ENCODE peak calls at places on chromosome 22, in seven cellular contexts. H is lower lobe of right lung, K is AG04450, E is mammary epithelial cell, C is RWPE1, Z is NCI-H1694, Q is epithelial cell of proximal tubule. Y is an unnamed sample.

GRCh38 chr22:46881373-46882118 is 119.1 kb downstream of the TBC1D22A start:
- DNase-seq in H (no peak), K (no peak), E (peak; percentile 37), C (peak; percentile 2), Z (no peak), Q (peak; percentile 25), Y (peak; percentile 38)

GRCh38 chr22:33341611-33342010 is 283.4 kb upstream of the SYN3 start:
- DNase-seq in H (no peak), K (no peak), E (no peak), C (no peak), Z (no peak), Q (no peak), Y (no peak)

GRCh38 chr22:27129266-27129665 is 471.9 kb downstream of the MIAT start:
- DNase-seq in H (no peak), K (no peak), E (peak; percentile 90), C (no peak), Z (no peak), Q (no peak), Y (no peak)

GRCh38 chr22:17716529-17716928 is 57.7 kb downstream of the BID start:
- DNase-seq in H (no peak), K (no peak), E (no peak), C (no peak), Z (no peak), Q (no peak), Y (no peak)

GRCh38 chr22:50606561-50607365 is 6.2 kb downstream of the MAPK8IP2 start:
- DNase-seq in H (no peak), K (no peak), E (no peak), C (no peak), Z (no peak), Q (no peak), Y (no peak)

GRCh38 chr22:23356094-23356493 is 175.8 kb downstream of the BCR start:
- DNase-seq in H (no peak), K (no peak), E (no peak), C (no peak), Z (no peak), Q (no peak), Y (no peak)

GRCh38 chr22:32536352-32536751 is 61.7 kb downstream of the FBXO7 start:
- DNase-seq in H (no peak), K (no peak), E (no peak), C (no peak), Z (no peak), Q (no peak), Y (no peak)

GRCh38 chr22:49951001-49951677 is 9.4 kb upstream of the PIM3 start:
- DNase-seq in H (peak; percentile 97), K (no peak), E (peak; percentile 90), C (peak; percentile 54), Z (no peak), Q (no peak), Y (peak; percentile 52)

GRCh38 chr22:43990044-43990443 is 34.1 kb upstream of the PARVB start:
- DNase-seq in H (peak; percentile 23), K (no peak), E (no peak), C (no peak), Z (no peak), Q (no peak), Y (no peak)

GRCh38 chr22:46812034-46812605 is 49.7 kb downstream of the TBC1D22A start:
- DNase-seq in H (no peak), K (no peak), E (no peak), C (no peak), Z (no peak), Q (no peak), Y (no peak)

GRCh38 chr22:20972014-20972797 is 5.2 kb downstream of the AIFM3 start:
- DNase-seq in H (no peak), K (no peak), E (no peak), C (no peak), Z (no peak), Q (no peak), Y (no peak)

GRCh38 chr22:33803371-33803770 is 116.9 kb downstream of the LARGE1 start:
- DNase-seq in H (no peak), K (peak; percentile 90), E (peak; percentile 75), C (no peak), Z (no peak), Q (peak; percentile 10), Y (peak; percentile 19)

GRCh38 chr22:23313791-23314567 is 133.7 kb downstream of the BCR start:
- DNase-seq in H (no peak), K (no peak), E (no peak), C (no peak), Z (no peak), Q (no peak), Y (no peak)

GRCh38 chr22:45880732-45881523 is 96.0 kb downstream of the WNT7B start:
- DNase-seq in H (peak; percentile 37), K (no peak), E (no peak), C (no peak), Z (no peak), Q (no peak), Y (no peak)

GRCh38 chr22:40023226-40023925 is 28.6 kb downstream of the FAM83F start:
- DNase-seq in H (no peak), K (no peak), E (no peak), C (no peak), Z (peak; percentile 82), Q (no peak), Y (no peak)

GRCh38 chr22:49464024-49464423 is 363.6 kb downstream of the BRD1 start:
- DNase-seq in H (no peak), K (no peak), E (no peak), C (no peak), Z (no peak), Q (no peak), Y (no peak)

GRCh38 chr22:30304495-30305244 is 15.4 kb upstream of the CASTOR1 start:
- DNase-seq in H (no peak), K (no peak), E (peak; percentile 88), C (peak; percentile 54), Z (no peak), Q (no peak), Y (no peak)

GRCh38 chr22:38415561-38416321 is 39.3 kb downstream of the KCNJ4 start:
- DNase-seq in H (peak; percentile 40), K (no peak), E (no peak), C (no peak), Z (no peak), Q (no peak), Y (no peak)

GRCh38 chr22:46021577-46021976 is 44.6 kb upstream of the WNT7B start:
- DNase-seq in H (peak; percentile 13), K (no peak), E (no peak), C (no peak), Z (no peak), Q (no peak), Y (no peak)

GRCh38 chr22:21978564-21979386 is 3.8 kb downstream of the TOP3B start:
- DNase-seq in H (no peak), K (no peak), E (no peak), C (no peak), Z (no peak), Q (no peak), Y (no peak)

GRCh38 chr22:43152001-43152354 is 619 bp downstream of the TSPO start:
- DNase-seq in H (no peak), K (no peak), E (peak; percentile 34), C (no peak), Z (no peak), Q (no peak), Y (no peak)

Y was measured in kidney epithelial cell.